ENCODE peak calls at places on chromosomes 11 and 22, in six cellular contexts. L is neural crest cell, O is fibroblast of the conjunctiva, Y is T-helper 2 cell, X is NCI-H2171, J is EH. W is an unnamed sample.

GRCh38 chr22:43439368-43440102 is 27.7 kb downstream of the MPPED1 start:
- DNase-seq in L (no peak), O (no peak), Y (no peak), X (no peak), J (no peak), W (peak; percentile 39)

GRCh38 chr11:113331436-113331835 is 17.1 kb downstream of the TTC12 start:
- DNase-seq in L (no peak), O (no peak), Y (no peak), X (no peak), J (no peak), W (no peak)

GRCh38 chr11:101797335-101797734 is 117.5 kb upstream of the CEP126 start:
- DNase-seq in L (no peak), O (no peak), Y (no peak), X (no peak), J (peak; percentile 56), W (no peak)

GRCh38 chr11:114683007-114683406 is 4.7 kb downstream of the NXPE2 start:
- DNase-seq in L (no peak), O (no peak), Y (no peak), X (no peak), J (no peak), W (no peak)

GRCh38 chr22:20316217-20316843 is 3.5 kb downstream of the DGCR6L start:
- DNase-seq in L (no peak), O (no peak), Y (no peak), X (no peak), J (no peak), W (no peak)

GRCh38 chr11:73154178-73154577 is 12.1 kb upstream of the FCHSD2 start:
- DNase-seq in L (no peak), O (no peak), Y (peak; percentile 36), X (no peak), J (no peak), W (no peak)

GRCh38 chr11:64152841-64153691 is 12.8 kb downstream of the MACROD1 start:
- DNase-seq in L (peak; percentile 81), O (peak; percentile 8), Y (peak; percentile 39), X (no peak), J (peak; percentile 61), W (peak; percentile 82)

GRCh38 chr22:24450600-24450999 is 23.2 kb downstream of the ADORA2A start:
- DNase-seq in L (no peak), O (no peak), Y (no peak), X (no peak), J (no peak), W (no peak)

GRCh38 chr11:71962428-71963038 is 33.7 kb downstream of the RNF121 start:
- DNase-seq in L (no peak), O (peak; percentile 24), Y (no peak), X (no peak), J (peak; percentile 71), W (no peak)

GRCh38 chr11:70916321-70916720 is 336.1 kb downstream of the SHANK2 start:
- DNase-seq in L (no peak), O (no peak), Y (no peak), X (no peak), J (no peak), W (no peak)

GRCh38 chr11:44887598-44887997 is 63.1 kb downstream of the TP53I11 start:
- DNase-seq in L (no peak), O (no peak), Y (no peak), X (no peak), J (no peak), W (no peak)